ENCODE peak calls at places on chromosomes 11 and 22, in seven cellular contexts. One of them, this sample, is unnamed.

GRCh38 chr22:31530816-31531180 is 34.5 kb downstream of the SFI1 start:
- DNase-seq in midbrain: no peak
- DNase-seq in NCI-H2029: no peak
- DNase-seq in cardiac muscle cell: no peak
- DNase-seq in naive thymus-derived CD4-positive, alpha-beta T cell: no peak
- DNase-seq in activated T-helper 1 cell treated with Interleukin-2 at 50 U/mL for 16 hours: no peak
- DNase-seq in T-helper 9 cell: no peak
- DNase-seq in this sample: no peak

GRCh38 chr11:45543808-45544422 is 121.5 kb downstream of the CHST1 start:
- DNase-seq in midbrain: no peak
- DNase-seq in NCI-H2029: no peak
- DNase-seq in cardiac muscle cell: peak
- DNase-seq in naive thymus-derived CD4-positive, alpha-beta T cell: no peak
- DNase-seq in activated T-helper 1 cell treated with Interleukin-2 at 50 U/mL for 16 hours: no peak
- DNase-seq in T-helper 9 cell: no peak
- DNase-seq in this sample: peak

GRCh38 chr22:17549183-17549582 is 14.1 kb upstream of the SLC25A18 start:
- DNase-seq in midbrain: no peak
- DNase-seq in NCI-H2029: no peak
- DNase-seq in cardiac muscle cell: no peak
- DNase-seq in naive thymus-derived CD4-positive, alpha-beta T cell: no peak
- DNase-seq in activated T-helper 1 cell treated with Interleukin-2 at 50 U/mL for 16 hours: no peak
- DNase-seq in T-helper 9 cell: no peak
- DNase-seq in this sample: no peak

GRCh38 chr22:50105529-50106100 is 15.8 kb downstream of the MOV10L1 start:
- DNase-seq in midbrain: no peak
- DNase-seq in NCI-H2029: no peak
- DNase-seq in cardiac muscle cell: no peak
- DNase-seq in naive thymus-derived CD4-positive, alpha-beta T cell: no peak
- DNase-seq in activated T-helper 1 cell treated with Interleukin-2 at 50 U/mL for 16 hours: no peak
- DNase-seq in T-helper 9 cell: no peak
- DNase-seq in this sample: no peak

GRCh38 chr11:118147502-118147901 is 5.1 kb downstream of the SCN4B start:
- DNase-seq in midbrain: no peak
- DNase-seq in NCI-H2029: no peak
- DNase-seq in cardiac muscle cell: no peak
- DNase-seq in naive thymus-derived CD4-positive, alpha-beta T cell: no peak
- DNase-seq in activated T-helper 1 cell treated with Interleukin-2 at 50 U/mL for 16 hours: no peak
- DNase-seq in T-helper 9 cell: no peak
- DNase-seq in this sample: no peak

GRCh38 chr11:2772544-2773031 is 72.8 kb upstream of the KCNQ1OT1 start:
- DNase-seq in midbrain: no peak
- DNase-seq in NCI-H2029: no peak
- DNase-seq in cardiac muscle cell: no peak
- DNase-seq in naive thymus-derived CD4-positive, alpha-beta T cell: no peak
- DNase-seq in activated T-helper 1 cell treated with Interleukin-2 at 50 U/mL for 16 hours: no peak
- DNase-seq in T-helper 9 cell: no peak
- DNase-seq in this sample: peak

GRCh38 chr11:31160504-31161422 is 208.8 kb downstream of the DCDC1 start:
- DNase-seq in midbrain: no peak
- DNase-seq in NCI-H2029: no peak
- DNase-seq in cardiac muscle cell: no peak
- DNase-seq in naive thymus-derived CD4-positive, alpha-beta T cell: no peak
- DNase-seq in activated T-helper 1 cell treated with Interleukin-2 at 50 U/mL for 16 hours: no peak
- DNase-seq in T-helper 9 cell: no peak
- DNase-seq in this sample: peak

GRCh38 chr11:8779107-8779506 is 96.5 kb downstream of the RPL27A start:
- DNase-seq in midbrain: no peak
- DNase-seq in NCI-H2029: no peak
- DNase-seq in cardiac muscle cell: no peak
- DNase-seq in naive thymus-derived CD4-positive, alpha-beta T cell: no peak
- DNase-seq in activated T-helper 1 cell treated with Interleukin-2 at 50 U/mL for 16 hours: no peak
- DNase-seq in T-helper 9 cell: no peak
- DNase-seq in this sample: no peak

GRCh38 chr11:120707098-120707497 is 195.6 kb downstream of the GRIK4 start:
- DNase-seq in midbrain: no peak
- DNase-seq in NCI-H2029: no peak
- DNase-seq in cardiac muscle cell: no peak
- DNase-seq in naive thymus-derived CD4-positive, alpha-beta T cell: no peak
- DNase-seq in activated T-helper 1 cell treated with Interleukin-2 at 50 U/mL for 16 hours: no peak
- DNase-seq in T-helper 9 cell: no peak
- DNase-seq in this sample: no peak

GRCh38 chr22:30876925-30877553 is 91.5 kb downstream of the MORC2 start:
- DNase-seq in midbrain: peak
- DNase-seq in NCI-H2029: no peak
- DNase-seq in cardiac muscle cell: no peak
- DNase-seq in naive thymus-derived CD4-positive, alpha-beta T cell: no peak
- DNase-seq in activated T-helper 1 cell treated with Interleukin-2 at 50 U/mL for 16 hours: no peak
- DNase-seq in T-helper 9 cell: no peak
- DNase-seq in this sample: no peak

GRCh38 chr11:66007201-66007634 is 4.6 kb upstream of the CST6 start:
- DNase-seq in midbrain: no peak
- DNase-seq in NCI-H2029: no peak
- DNase-seq in cardiac muscle cell: no peak
- DNase-seq in naive thymus-derived CD4-positive, alpha-beta T cell: no peak
- DNase-seq in activated T-helper 1 cell treated with Interleukin-2 at 50 U/mL for 16 hours: no peak
- DNase-seq in T-helper 9 cell: no peak
- DNase-seq in this sample: no peak

GRCh38 chr22:21802056-21802455 is 65.4 kb downstream of the MAPK1 start:
- DNase-seq in midbrain: no peak
- DNase-seq in NCI-H2029: no peak
- DNase-seq in cardiac muscle cell: no peak
- DNase-seq in naive thymus-derived CD4-positive, alpha-beta T cell: no peak
- DNase-seq in activated T-helper 1 cell treated with Interleukin-2 at 50 U/mL for 16 hours: no peak
- DNase-seq in T-helper 9 cell: no peak
- DNase-seq in this sample: no peak

This sample was measured in endothelial cell.